ENCODE peak calls at places on chromosomes 2 and 18, in nine cellular contexts. F is right cardiac atrium, J is fibroblast of lung, K is SJSA1, L is vagina, O is body of pancreas, R is neural progenitor cell, X is uterus, H is IMR-90. W is an unnamed sample.

GRCh38 chr2:45707034-45707433 is 55.6 kb downstream of the PRKCE start:
- DNase-seq in K (no peak), J (no peak), O (no peak), H (no peak), X (no peak), F (no peak), L (no peak), R (no peak), W (no peak)

GRCh38 chr2:159381574-159381973 is 95.1 kb upstream of the WDSUB1 start:
- DNase-seq in K (no peak), L (no peak), X (no peak), F (no peak), H (no peak), R (no peak), J (no peak), O (no peak), W (peak; percentile 76)

GRCh38 chr2:122341007-122341406 is 585.6 kb downstream of the TSN start:
- DNase-seq in O (no peak), H (no peak), L (no peak), X (no peak), R (no peak), K (no peak), J (no peak), F (no peak), W (no peak)

GRCh38 chr18:76493213-76494107 is 1.6 kb downstream of the ZNF516 start:
- DNase-seq in O (peak; percentile 40), L (no peak), R (peak; percentile 68), H (peak; percentile 72), K (peak; percentile 66), X (no peak), F (peak; percentile 25), J (no peak), W (peak; percentile 82)

GRCh38 chr18:72738136-72738535 is 129.7 kb downstream of the NETO1 start:
- DNase-seq in K (no peak), X (no peak), R (no peak), J (no peak), L (no peak), O (no peak), H (no peak), F (no peak), W (no peak)

GRCh38 chr18:5973079-5973478 is 77.8 kb upstream of the TMEM200C start:
- DNase-seq in J (no peak), R (no peak), H (no peak), X (no peak), F (no peak), L (no peak), K (no peak), O (no peak), W (no peak)

GRCh38 chr18:7856099-7856498 is 289.0 kb downstream of the PTPRM start:
- DNase-seq in R (no peak), J (no peak), X (no peak), K (no peak), O (no peak), F (no peak), L (no peak), H (peak; percentile 15), W (no peak)

GRCh38 chr2:69567157-69567908 is 76.2 kb downstream of the AAK1 start:
- DNase-seq in F (no peak), L (no peak), R (no peak), X (no peak), H (peak; percentile 66), K (peak; percentile 66), O (no peak), J (peak; percentile 23), W (no peak)

GRCh38 chr2:147223553-147223952 is 621.3 kb upstream of the ACVR2A start:
- DNase-seq in X (no peak), F (no peak), R (no peak), O (no peak), K (no peak), L (no peak), J (no peak), H (no peak), W (no peak)

GRCh38 chr2:29060491-29060890 is 13.8 kb downstream of the PCARE start:
- DNase-seq in L (no peak), K (no peak), H (no peak), F (no peak), X (no peak), J (no peak), O (no peak), R (no peak), W (no peak)

DNA sequence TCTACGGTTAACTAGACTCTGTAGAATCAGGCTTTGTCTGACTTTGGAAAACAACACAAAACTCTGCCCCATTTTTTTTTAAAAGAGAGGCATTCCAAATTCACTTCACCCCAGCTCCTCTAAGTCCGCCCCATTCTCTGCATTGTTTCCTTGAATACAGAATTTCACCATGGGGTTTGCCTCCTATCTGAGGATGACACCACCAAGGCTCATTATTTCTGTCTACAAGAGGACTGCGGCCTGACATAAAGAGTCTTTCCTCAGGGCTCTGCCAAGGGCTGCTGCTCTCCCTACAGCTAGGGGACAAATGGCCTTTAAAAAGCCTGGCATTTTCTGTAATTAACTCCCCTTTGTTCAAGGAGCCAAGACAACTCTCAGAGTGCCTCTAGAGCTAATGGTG is 4.6 kb downstream of the CHST10 start:
- DNase-seq in O (no peak), F (no peak), L (no peak), K (no peak), H (no peak), R (peak; percentile 78), J (no peak), X (no peak), W (no peak)
- H3K27ac ChIP-seq in O (no peak overlapping the region), F (no peak overlapping the region), L (no peak overlapping the region), K (no peak overlapping the region), H (no peak overlapping the region), R (peak overlapping the region; percentile 77), J (no peak overlapping the region), X (no peak overlapping the region), W (no peak overlapping the region)

GRCh38 chr2:231640646-231641111 is 48.0 kb downstream of the TEX44 start:
- DNase-seq in X (peak; percentile 42), R (peak; percentile 45), O (peak; percentile 28), J (no peak), K (no peak), L (no peak), F (peak; percentile 80), H (no peak), W (peak; percentile 34)

GRCh38 chr2:231643494-231643888 is 50.8 kb downstream of the TEX44 start:
- DNase-seq in H (no peak), R (no peak), L (no peak), F (no peak), X (no peak), K (no peak), J (no peak), O (no peak), W (no peak)

GRCh38 chr2:231640229-231640628 is 47.6 kb downstream of the TEX44 start:
- DNase-seq in H (no peak), X (no peak), F (no peak), L (no peak), K (peak; percentile 74), O (no peak), J (peak; percentile 66), R (no peak), W (no peak)

GRCh38 chr2:231644426-231644825 is 51.8 kb downstream of the TEX44 start:
- DNase-seq in L (no peak), K (no peak), H (no peak), X (no peak), F (no peak), O (no peak), R (no peak), J (no peak), W (no peak)

DNA sequence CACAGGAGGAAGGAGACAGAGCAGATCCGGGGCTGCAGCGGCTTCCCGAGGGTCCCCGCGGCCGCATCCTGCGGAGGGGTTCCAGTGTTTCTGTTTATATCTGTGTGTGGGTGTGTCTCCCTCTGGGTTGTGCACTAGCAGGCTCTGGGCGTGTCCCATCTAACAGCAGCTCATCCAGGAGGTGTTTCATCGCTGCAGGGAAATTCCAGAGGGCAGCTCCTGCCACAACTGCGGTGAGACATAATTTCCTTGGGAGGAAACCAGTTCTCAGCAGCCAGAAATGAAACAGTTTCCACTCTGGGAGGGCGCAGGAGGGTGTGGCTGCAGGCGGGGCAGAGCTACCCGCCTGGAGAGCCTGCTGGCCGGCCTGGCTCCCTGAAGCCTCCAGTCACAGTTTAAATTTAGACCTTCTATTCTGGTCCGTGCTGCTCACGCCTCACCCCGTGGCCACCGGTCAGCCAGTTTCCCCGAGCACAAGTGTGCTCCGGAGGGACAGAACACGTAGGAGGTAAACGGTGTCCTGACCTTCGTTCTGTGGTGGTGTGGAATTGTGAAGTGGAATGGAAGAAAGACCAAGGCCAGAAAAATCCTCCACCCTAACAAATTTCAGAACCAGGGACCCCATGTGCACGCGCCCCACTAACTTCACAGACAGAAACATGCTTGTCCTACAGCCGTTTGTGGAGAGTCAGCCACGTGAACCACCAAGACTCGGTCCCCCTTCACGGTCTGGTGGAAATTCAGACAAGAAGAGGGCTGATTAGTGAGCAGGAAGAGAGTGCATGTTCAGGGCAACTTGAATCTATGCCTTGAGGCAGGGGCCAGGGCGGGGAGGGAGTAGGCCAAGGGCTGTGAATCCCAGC is 50.2 kb downstream of the TEX44 start:
- DNase-seq in O (peak; percentile 32), X (peak; percentile 87), R (no peak), K (peak; percentile 97), J (peak; percentile 91), H (peak; percentile 94), L (no peak), F (peak; percentile 91), W (peak; percentile 91)
- H3K4me3 ChIP-seq in O (no peak overlapping the region), X (peak overlapping the region; percentile 3), R (no peak overlapping the region), K (no peak overlapping the region), J (no peak overlapping the region), H (no peak overlapping the region), L (peak overlapping the region; percentile 25), F (peak overlapping the region; percentile 21), W (no peak overlapping the region)

GRCh38 chr2:237221443-237221842 is 135.8 kb downstream of the COPS8 start:
- DNase-seq in F (no peak), K (no peak), X (no peak), J (no peak), O (no peak), H (no peak), R (no peak), L (no peak), W (no peak)

GRCh38 chr2:237214963-237215362 is 129.3 kb downstream of the COPS8 start:
- DNase-seq in K (no peak), H (no peak), R (no peak), F (no peak), X (no peak), O (no peak), L (no peak), J (no peak), W (no peak)

GRCh38 chr2:237214281-237214680 is 128.6 kb downstream of the COPS8 start:
- DNase-seq in H (peak; percentile 44), J (no peak), X (no peak), O (no peak), K (no peak), F (no peak), R (no peak), L (no peak), W (no peak)

GRCh38 chr2:237218756-237219155 is 133.1 kb downstream of the COPS8 start:
- DNase-seq in K (no peak), L (no peak), F (no peak), J (peak; percentile 53), X (no peak), R (no peak), O (no peak), H (no peak), W (no peak)

GRCh38 chr2:237217995-237218621 is 132.4 kb downstream of the COPS8 start:
- DNase-seq in R (no peak), F (no peak), X (no peak), K (peak; percentile 97), H (no peak), L (no peak), J (no peak), O (no peak), W (no peak)
- H3K27ac ChIP-seq in R (no peak overlapping the region), F (no peak overlapping the region), X (peak overlapping the region; percentile 65), K (peak overlapping the region; percentile 83), H (peak overlapping the region; percentile 81), L (peak overlapping the region; percentile 79), J (peak overlapping the region; percentile 13), O (peak overlapping the region; percentile 29), W (no peak overlapping the region)

GRCh38 chr2:47568164-47568861 is 165.4 kb downstream of the MSH2 start:
- DNase-seq in H (no peak), L (no peak), J (no peak), K (no peak), O (no peak), R (no peak), X (no peak), F (no peak), W (no peak)
- H3K4me3 ChIP-seq in H (no peak overlapping the region), L (no peak overlapping the region), J (no peak overlapping the region), K (no peak overlapping the region), O (no peak overlapping the region), R (peak overlapping the region; percentile 56), X (no peak overlapping the region), F (no peak overlapping the region), W (no peak overlapping the region)